ENCODE peak calls at places on chromosomes 1 and 21, in nine cellular contexts. E is MCF 10A, N is left ventricle myocardium inferior, C is transverse colon, K is EH, O is AG04450, Y is cardiac fibroblast, T is foreskin melanocyte, Q is body of pancreas. D is an unnamed sample.

GRCh38 chr1:18890704-18891103 is 11.7 kb downstream of the ALDH4A1 start:
- DNase-seq in T (peak; percentile 38), Q (peak; percentile 52), C (no peak), Y (peak; percentile 65), N (no peak), K (peak; percentile 87), E (no peak), O (no peak), D (no peak)

GRCh38 chr1:207959141-207959825 is 48.4 kb upstream of the CD34 start:
- DNase-seq in Q (peak; percentile 77), K (peak; percentile 54), Y (peak; percentile 73), O (no peak), N (peak; percentile 90), T (no peak), E (no peak), C (peak; percentile 60), D (no peak)

GRCh38 chr1:226738421-226738994 is 574 bp downstream of the ITPKB start:
- DNase-seq in Y (peak; percentile 41), T (no peak), O (no peak), E (peak; percentile 64), C (peak; percentile 48), N (peak; percentile 38), K (peak; percentile 48), Q (peak; percentile 46), D (no peak)

GRCh38 chr21:46052703-46053651 is 44.9 kb upstream of the COL6A2 start:
- DNase-seq in E (peak; percentile 61), Y (peak; percentile 63), K (peak; percentile 89), T (no peak), N (no peak), Q (no peak), C (no peak), O (no peak), D (peak; percentile 77)

GRCh38 chr21:42041711-42042110 is 29.4 kb upstream of the UMODL1 start:
- DNase-seq in O (no peak), Y (no peak), E (no peak), T (no peak), K (peak; percentile 7), Q (no peak), C (no peak), N (no peak), D (no peak)

GRCh38 chr1:180598333-180598979 is 33.4 kb upstream of the XPR1 start:
- DNase-seq in C (peak; percentile 13), E (no peak), T (no peak), K (peak; percentile 32), N (no peak), Q (peak; percentile 51), Y (no peak), O (no peak), D (no peak)

GRCh38 chr1:205042911-205043806 is at the start of gene CNTN2:
- DNase-seq in K (no peak), Q (no peak), T (no peak), E (no peak), N (no peak), Y (no peak), O (no peak), C (no peak), D (no peak)

GRCh38 chr1:236142358-236143103 is at the start of gene GPR137B:
- DNase-seq in O (no peak), N (peak; percentile 55), C (peak; percentile 55), Y (peak; percentile 55), E (peak; percentile 69), K (peak; percentile 61), Q (peak; percentile 37), T (no peak), D (no peak)

GRCh38 chr1:170696591-170697337 is 32.8 kb downstream of the PRRX1 start:
- DNase-seq in E (no peak), K (no peak), Q (no peak), Y (peak; percentile 45), O (no peak), T (no peak), N (no peak), C (no peak), D (no peak)

D was measured in PC-9.